ENCODE peak calls at places on chromosomes 5 and 9, in ten cellular contexts. Q is GM12865, A is fibroblast of mammary gland, G is epithelial cell of esophagus, Y is body of pancreas, M is kidney epithelial cell, V is AG09309, N is psoas muscle, I is Peyer's patch, L is AG04450. O is an unnamed sample.

GRCh38 chr9:127076860-127077657 is 45.4 kb downstream of the ANGPTL2 start:
- DNase-seq in Q (no peak), A (no peak), G (no peak), Y (no peak), M (no peak), V (no peak), N (no peak), I (peak), L (no peak), O (no peak)

GRCh38 chr5:77080905-77081304 is 6.2 kb downstream of the ZBED3 start:
- DNase-seq in Q (no peak), A (no peak), G (no peak), Y (no peak), M (no peak), V (no peak), N (no peak), I (no peak), L (no peak), O (no peak)

GRCh38 chr9:119868694-119869093 is 499.5 kb upstream of the BRINP1 start:
- DNase-seq in Q (no peak), A (no peak), G (no peak), Y (peak), M (no peak), V (no peak), N (no peak), I (no peak), L (no peak), O (no peak)

GRCh38 chr9:127116088-127116726 is 6.2 kb downstream of the ANGPTL2 start:
- DNase-seq in Q (no peak), A (no peak), G (no peak), Y (no peak), M (no peak), V (no peak), N (no peak), I (no peak), L (no peak), O (no peak)

GRCh38 chr9:101445353-101446029 is 9.9 kb upstream of the ALDOB start:
- DNase-seq in Q (no peak), A (peak), G (no peak), Y (no peak), M (no peak), V (no peak), N (no peak), I (no peak), L (no peak), O (no peak)

GRCh38 chr9:133135193-133135745 is 14.2 kb upstream of the RALGDS start:
- DNase-seq in Q (no peak), A (peak), G (peak), Y (peak), M (peak), V (no peak), N (peak), I (peak), L (no peak), O (peak)

GRCh38 chr9:6758418-6759113 is 793 bp downstream of the KDM4C start:
- DNase-seq in Q (peak), A (no peak), G (peak), Y (peak), M (no peak), V (no peak), N (peak), I (peak), L (peak), O (no peak)

GRCh38 chr5:54624671-54625583 is 107.4 kb downstream of the SNX18 start:
- DNase-seq in Q (no peak), A (peak), G (peak), Y (no peak), M (no peak), V (peak), N (no peak), I (no peak), L (peak), O (no peak)

GRCh38 chr9:137070906-137071275 is 534 bp upstream of the SAPCD2 start:
- DNase-seq in Q (no peak), A (no peak), G (no peak), Y (no peak), M (no peak), V (no peak), N (peak), I (no peak), L (no peak), O (no peak)

GRCh38 chr9:22813520-22813919 is 366.9 kb downstream of the DMRTA1 start:
- DNase-seq in Q (peak), A (peak), G (peak), Y (no peak), M (no peak), V (no peak), N (no peak), I (no peak), L (no peak), O (peak)

GRCh38 chr9:1536522-1537170 is 478.5 kb upstream of the SMARCA2 start:
- DNase-seq in Q (peak), A (no peak), G (no peak), Y (no peak), M (no peak), V (no peak), N (no peak), I (no peak), L (no peak), O (no peak)

GRCh38 chr9:93862877-93863545 is 92.1 kb downstream of the BARX1 start:
- DNase-seq in Q (no peak), A (no peak), G (no peak), Y (no peak), M (no peak), V (no peak), N (no peak), I (no peak), L (no peak), O (no peak)

GRCh38 chr9:93861736-93862358 is 93.3 kb downstream of the BARX1 start:
- DNase-seq in Q (no peak), A (no peak), G (no peak), Y (no peak), M (no peak), V (no peak), N (no peak), I (no peak), L (no peak), O (no peak)

GRCh38 chr9:93857528-93857927 is 97.6 kb downstream of the BARX1 start:
- DNase-seq in Q (no peak), A (no peak), G (no peak), Y (no peak), M (no peak), V (no peak), N (no peak), I (no peak), L (no peak), O (no peak)

GRCh38 chr9:93860694-93861658 is 94.2 kb downstream of the BARX1 start:
- DNase-seq in Q (no peak), A (no peak), G (no peak), Y (no peak), M (no peak), V (no peak), N (no peak), I (no peak), L (no peak), O (no peak)

DNA sequence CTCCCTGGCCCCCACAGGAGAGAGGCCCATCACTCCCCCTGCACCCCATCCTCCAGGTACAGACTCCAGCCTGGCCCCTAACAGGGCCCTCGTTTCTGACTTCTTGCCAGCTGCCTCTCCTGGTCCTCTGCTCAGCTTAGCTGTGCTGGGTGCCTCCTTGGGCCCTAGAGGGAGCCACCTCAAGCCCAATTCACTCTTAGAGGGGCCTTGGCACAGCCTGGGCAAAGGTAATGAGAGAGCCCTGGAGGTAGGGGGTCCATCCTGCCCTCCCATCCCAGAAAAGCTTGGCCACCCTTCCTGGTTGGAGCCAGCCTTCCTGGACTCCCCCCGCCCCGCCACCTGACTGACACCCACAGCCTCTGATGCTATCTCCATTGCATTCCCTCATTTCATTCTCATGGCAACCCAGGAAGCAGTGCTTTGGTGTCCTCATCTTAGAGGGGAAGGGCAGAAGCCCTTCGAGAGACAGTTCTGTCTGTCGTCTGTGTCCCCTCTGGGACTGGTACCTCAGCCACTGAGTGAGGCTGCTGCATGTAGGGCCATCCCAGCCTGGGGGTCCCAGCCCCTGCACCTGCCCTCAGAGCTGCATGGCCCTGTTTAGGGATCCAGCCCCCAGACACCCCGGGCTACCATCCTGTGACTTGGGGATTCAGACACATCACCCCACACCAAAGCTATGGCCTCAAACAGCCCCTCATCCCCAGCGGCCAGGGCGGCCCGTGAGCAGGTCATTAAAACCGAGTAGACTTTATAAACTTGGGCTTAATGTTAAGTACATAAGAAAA is 95.5 kb downstream of the BARX1 start:
- DNase-seq in Q (no peak), A (no peak), G (no peak), Y (no peak), M (no peak), V (no peak), N (no peak), I (no peak), L (no peak), O (no peak)
- TF ChIP-seq CTCF in Q (no peak), A (no peak), G (no peak), Y (no peak), M (no peak), V (no peak), N (no peak), I (no peak), L (no peak), O (no peak)

GRCh38 chr5:172007795-172008465 is 1.5 kb upstream of the FBXW11 start:
- DNase-seq in Q (no peak), A (peak), G (peak), Y (no peak), M (no peak), V (no peak), N (no peak), I (peak), L (no peak), O (peak)

GRCh38 chr5:172009536-172010270 is 3.3 kb upstream of the FBXW11 start:
- DNase-seq in Q (no peak), A (no peak), G (peak), Y (no peak), M (no peak), V (no peak), N (no peak), I (no peak), L (no peak), O (no peak)

GRCh38 chr5:172007153-172007794 is 836 bp upstream of the FBXW11 start:
- DNase-seq in Q (peak), A (peak), G (peak), Y (no peak), M (no peak), V (no peak), N (no peak), I (no peak), L (no peak), O (no peak)

GRCh38 chr5:172008689-172009141 is 2.3 kb upstream of the FBXW11 start:
- DNase-seq in Q (no peak), A (no peak), G (peak), Y (no peak), M (no peak), V (no peak), N (no peak), I (no peak), L (no peak), O (no peak)

GRCh38 chr5:172010278-172010677 is 3.8 kb upstream of the FBXW11 start:
- DNase-seq in Q (no peak), A (peak), G (peak), Y (no peak), M (no peak), V (no peak), N (no peak), I (no peak), L (no peak), O (no peak)
- TF ChIP-seq CTCF in Q (peak), A (no peak), G (peak), Y (no peak), M (peak), V (peak), N (no peak), I (no peak), L (peak), O (peak)

GRCh38 chr5:132293066-132293991 is 865 bp upstream of the SLC22A4 start:
- DNase-seq in Q (peak), A (peak), G (peak), Y (peak), M (peak), V (no peak), N (peak), I (peak), L (peak), O (peak)
- TF ChIP-seq CTCF in Q (no peak), A (no peak), G (peak), Y (peak), M (peak), V (peak), N (peak), I (no peak), L (peak), O (peak)

DNA sequence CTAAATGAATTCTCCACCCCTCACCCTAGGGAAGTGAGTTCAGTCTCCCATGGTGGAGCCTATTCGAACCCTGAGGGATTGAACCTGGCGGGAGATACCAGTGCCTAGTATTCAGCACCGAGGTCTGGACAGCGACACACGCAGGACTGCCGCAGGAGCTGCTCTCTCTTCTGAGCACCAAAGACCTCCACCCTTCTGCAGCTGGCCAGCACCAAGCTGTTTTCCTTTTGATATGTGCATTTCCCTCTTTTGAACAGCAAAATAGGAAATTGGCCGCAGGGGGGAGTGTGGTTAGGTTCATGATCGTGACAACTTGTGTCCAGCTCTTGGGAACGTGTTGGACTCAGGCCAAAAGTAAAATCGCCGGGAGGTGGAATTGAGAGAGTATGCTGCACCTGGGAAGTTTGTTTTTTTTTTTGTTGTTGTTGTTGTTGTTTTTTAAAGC is 1.2 kb upstream of the PCSK1 start:
- DNase-seq in Q (peak), A (peak), G (peak), Y (peak), M (peak), V (peak), N (peak), I (peak), L (peak), O (peak)
- TF ChIP-seq CTCF in Q (no peak), A (no peak), G (no peak), Y (no peak), M (no peak), V (no peak), N (peak), I (no peak), L (peak), O (no peak)

DNA sequence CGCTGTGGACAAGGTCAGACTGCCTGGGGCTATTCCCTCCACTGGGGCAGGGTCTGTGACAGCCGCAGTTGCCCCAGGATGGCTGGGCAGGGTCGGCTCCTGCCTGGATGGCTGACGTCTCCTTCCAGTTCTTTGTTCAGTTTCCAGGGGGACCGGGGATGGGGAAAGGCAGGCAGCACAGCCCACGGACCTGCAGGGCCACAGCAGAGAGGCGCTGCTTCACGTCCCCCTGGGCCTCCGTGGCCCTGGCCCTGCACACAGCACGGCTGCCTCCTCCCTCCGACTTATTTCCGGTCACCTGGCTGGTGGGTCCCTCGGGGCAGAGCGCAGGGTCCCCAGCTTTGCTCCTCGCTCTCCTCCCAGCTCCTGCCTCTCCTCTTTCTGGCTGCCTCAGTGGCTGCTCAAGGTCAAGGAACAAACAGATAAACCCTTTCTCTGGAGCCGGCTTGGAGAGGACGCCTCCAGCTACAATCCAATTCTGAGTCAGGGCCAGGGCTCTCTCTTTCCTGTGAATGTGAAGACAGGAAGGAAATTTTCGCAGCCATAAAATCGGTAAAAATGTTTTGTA is 169.7 kb downstream of the C9orf50 start:
- DNase-seq in Q (no peak), A (no peak), G (no peak), Y (no peak), M (no peak), V (no peak), N (no peak), I (no peak), L (no peak), O (no peak)
- TF ChIP-seq CTCF in Q (no peak), A (no peak), G (no peak), Y (no peak), M (no peak), V (no peak), N (no peak), I (no peak), L (no peak), O (no peak)

GRCh38 chr9:76109953-76110352 is 219.5 kb downstream of the PCSK5 start:
- DNase-seq in Q (no peak), A (peak), G (peak), Y (no peak), M (no peak), V (no peak), N (no peak), I (no peak), L (no peak), O (no peak)
- TF ChIP-seq CTCF in Q (no peak), A (no peak), G (no peak), Y (no peak), M (no peak), V (no peak), N (no peak), I (no peak), L (no peak), O (no peak)

GRCh38 chr9:89234636-89235035 is 56.0 kb upstream of the SHC3 start:
- DNase-seq in Q (peak), A (peak), G (peak), Y (no peak), M (no peak), V (no peak), N (peak), I (no peak), L (no peak), O (no peak)
- TF ChIP-seq CTCF in Q (peak), A (no peak), G (no peak), Y (no peak), M (peak), V (peak), N (no peak), I (no peak), L (peak), O (peak)

GRCh38 chr5:34688015-34688800 is 32.1 kb downstream of the RAI14 start:
- DNase-seq in Q (no peak), A (no peak), G (no peak), Y (no peak), M (no peak), V (no peak), N (no peak), I (no peak), L (no peak), O (no peak)
- TF ChIP-seq CTCF in Q (no peak), A (no peak), G (no peak), Y (no peak), M (no peak), V (no peak), N (no peak), I (no peak), L (no peak), O (no peak)

GRCh38 chr9:117714282-117714681 is 10.1 kb downstream of the TLR4 start:
- DNase-seq in Q (peak), A (no peak), G (no peak), Y (no peak), M (no peak), V (no peak), N (no peak), I (no peak), L (no peak), O (no peak)
- TF ChIP-seq CTCF in Q (peak), A (no peak), G (no peak), Y (no peak), M (peak), V (no peak), N (no peak), I (no peak), L (no peak), O (no peak)

O was measured in astrocyte of the cerebellum.